ENCODE peak calls at places on chromosomes 13 and 19, in eight cellular contexts. One of them, this sample, is unnamed.

GRCh38 chr19:43028866-43029265 is 2.6 kb upstream of the PSG11 start:
- DNase-seq in natural killer cell: no peak
- DNase-seq in lung: no peak
- DNase-seq in mammary epithelial cell: no peak
- DNase-seq in left lung: no peak
- DNase-seq in fibroblast of mammary gland: no peak
- DNase-seq in nephron progenitor cell: no peak
- DNase-seq in OCI-LY7: no peak
- DNase-seq in this sample: no peak

GRCh38 chr19:49553451-49554271 is 25.9 kb downstream of the RCN3 start:
- DNase-seq in natural killer cell: no peak
- DNase-seq in lung: no peak
- DNase-seq in mammary epithelial cell: peak; percentile 92
- DNase-seq in left lung: no peak
- DNase-seq in fibroblast of mammary gland: peak; percentile 86
- DNase-seq in nephron progenitor cell: no peak
- DNase-seq in OCI-LY7: no peak
- DNase-seq in this sample: no peak

GRCh38 chr13:24271611-24272451 is 37.5 kb upstream of the C1QTNF9 start:
- DNase-seq in natural killer cell: peak; percentile 52
- DNase-seq in lung: peak; percentile 69
- DNase-seq in mammary epithelial cell: peak; percentile 47
- DNase-seq in left lung: peak; percentile 80
- DNase-seq in fibroblast of mammary gland: peak; percentile 77
- DNase-seq in nephron progenitor cell: no peak
- DNase-seq in OCI-LY7: no peak
- DNase-seq in this sample: no peak

GRCh38 chr13:26996965-26997752 is 174.5 kb downstream of the USP12 start:
- DNase-seq in natural killer cell: no peak
- DNase-seq in lung: no peak
- DNase-seq in mammary epithelial cell: no peak
- DNase-seq in left lung: no peak
- DNase-seq in fibroblast of mammary gland: no peak
- DNase-seq in nephron progenitor cell: no peak
- DNase-seq in OCI-LY7: peak; percentile 75
- DNase-seq in this sample: peak; percentile 3

GRCh38 chr13:40194204-40194806 is 472.1 kb downstream of the FOXO1 start:
- DNase-seq in natural killer cell: no peak
- DNase-seq in lung: no peak
- DNase-seq in mammary epithelial cell: no peak
- DNase-seq in left lung: no peak
- DNase-seq in fibroblast of mammary gland: peak; percentile 48
- DNase-seq in nephron progenitor cell: no peak
- DNase-seq in OCI-LY7: no peak
- DNase-seq in this sample: no peak

GRCh38 chr13:23380534-23380933 is 53.0 kb downstream of the SACS start:
- DNase-seq in natural killer cell: no peak
- DNase-seq in lung: no peak
- DNase-seq in mammary epithelial cell: no peak
- DNase-seq in left lung: no peak
- DNase-seq in fibroblast of mammary gland: peak; percentile 82
- DNase-seq in nephron progenitor cell: no peak
- DNase-seq in OCI-LY7: no peak
- DNase-seq in this sample: no peak

GRCh38 chr13:39263033-39263432 is 224.8 kb downstream of the NHLRC3 start:
- DNase-seq in natural killer cell: no peak
- DNase-seq in lung: no peak
- DNase-seq in mammary epithelial cell: peak; percentile 37
- DNase-seq in left lung: no peak
- DNase-seq in fibroblast of mammary gland: peak; percentile 56
- DNase-seq in nephron progenitor cell: peak; percentile 27
- DNase-seq in OCI-LY7: peak; percentile 44
- DNase-seq in this sample: no peak

GRCh38 chr19:7295912-7296486 is 1.8 kb upstream of the INSR start:
- DNase-seq in natural killer cell: no peak
- DNase-seq in lung: no peak
- DNase-seq in mammary epithelial cell: no peak
- DNase-seq in left lung: no peak
- DNase-seq in fibroblast of mammary gland: no peak
- DNase-seq in nephron progenitor cell: no peak
- DNase-seq in OCI-LY7: no peak
- DNase-seq in this sample: no peak

GRCh38 chr13:101111894-101112293 is 304.4 kb downstream of the NALCN start:
- DNase-seq in natural killer cell: no peak
- DNase-seq in lung: no peak
- DNase-seq in mammary epithelial cell: no peak
- DNase-seq in left lung: no peak
- DNase-seq in fibroblast of mammary gland: no peak
- DNase-seq in nephron progenitor cell: no peak
- DNase-seq in OCI-LY7: no peak
- DNase-seq in this sample: no peak

GRCh38 chr13:43830481-43830873 is 43.7 kb upstream of the ENOX1 start:
- DNase-seq in natural killer cell: no peak
- DNase-seq in lung: no peak
- DNase-seq in mammary epithelial cell: peak; percentile 80
- DNase-seq in left lung: no peak
- DNase-seq in fibroblast of mammary gland: peak; percentile 95
- DNase-seq in nephron progenitor cell: no peak
- DNase-seq in OCI-LY7: no peak
- DNase-seq in this sample: no peak

GRCh38 chr13:51781246-51782022 is 22.5 kb downstream of the DHRS12 start:
- DNase-seq in natural killer cell: no peak
- DNase-seq in lung: no peak
- DNase-seq in mammary epithelial cell: peak; percentile 31
- DNase-seq in left lung: no peak
- DNase-seq in fibroblast of mammary gland: no peak
- DNase-seq in nephron progenitor cell: no peak
- DNase-seq in OCI-LY7: peak; percentile 51
- DNase-seq in this sample: no peak

GRCh38 chr13:26784704-26785639 is 24.4 kb upstream of the GPR12 start:
- DNase-seq in natural killer cell: no peak
- DNase-seq in lung: no peak
- DNase-seq in mammary epithelial cell: no peak
- DNase-seq in left lung: no peak
- DNase-seq in fibroblast of mammary gland: no peak
- DNase-seq in nephron progenitor cell: peak; percentile 13
- DNase-seq in OCI-LY7: peak; percentile 95
- DNase-seq in this sample: no peak

GRCh38 chr19:38583985-38584305 is 33.8 kb downstream of the MAP4K1 start:
- DNase-seq in natural killer cell: no peak
- DNase-seq in lung: no peak
- DNase-seq in mammary epithelial cell: no peak
- DNase-seq in left lung: no peak
- DNase-seq in fibroblast of mammary gland: no peak
- DNase-seq in nephron progenitor cell: no peak
- DNase-seq in OCI-LY7: no peak
- DNase-seq in this sample: no peak

GRCh38 chr13:41833851-41834250 is 127.1 kb downstream of the VWA8 start:
- DNase-seq in natural killer cell: no peak
- DNase-seq in lung: no peak
- DNase-seq in mammary epithelial cell: no peak
- DNase-seq in left lung: no peak
- DNase-seq in fibroblast of mammary gland: peak; percentile 58
- DNase-seq in nephron progenitor cell: no peak
- DNase-seq in OCI-LY7: no peak
- DNase-seq in this sample: no peak

GRCh38 chr13:51499841-51500240 is 47.0 kb upstream of the INTS6 start:
- DNase-seq in natural killer cell: no peak
- DNase-seq in lung: no peak
- DNase-seq in mammary epithelial cell: no peak
- DNase-seq in left lung: no peak
- DNase-seq in fibroblast of mammary gland: no peak
- DNase-seq in nephron progenitor cell: no peak
- DNase-seq in OCI-LY7: no peak
- DNase-seq in this sample: no peak

GRCh38 chr19:46471116-46471733 is at the start of gene PNMA8A:
- DNase-seq in natural killer cell: no peak
- DNase-seq in lung: peak; percentile 51
- DNase-seq in mammary epithelial cell: no peak
- DNase-seq in left lung: peak; percentile 58
- DNase-seq in fibroblast of mammary gland: peak; percentile 71
- DNase-seq in nephron progenitor cell: peak; percentile 94
- DNase-seq in OCI-LY7: no peak
- DNase-seq in this sample: no peak

GRCh38 chr19:55376381-55376933 is at the start of gene TMEM190:
- DNase-seq in natural killer cell: no peak
- DNase-seq in lung: no peak
- DNase-seq in mammary epithelial cell: peak; percentile 22
- DNase-seq in left lung: no peak
- DNase-seq in fibroblast of mammary gland: no peak
- DNase-seq in nephron progenitor cell: peak; percentile 41
- DNase-seq in OCI-LY7: no peak
- DNase-seq in this sample: no peak

GRCh38 chr13:25214371-25215252 is 42.5 kb upstream of the AMER2 start:
- DNase-seq in natural killer cell: no peak
- DNase-seq in lung: no peak
- DNase-seq in mammary epithelial cell: peak; percentile 16
- DNase-seq in left lung: no peak
- DNase-seq in fibroblast of mammary gland: peak; percentile 73
- DNase-seq in nephron progenitor cell: no peak
- DNase-seq in OCI-LY7: no peak
- DNase-seq in this sample: no peak

GRCh38 chr19:55370305-55370988 is at the start of gene IL11:
- DNase-seq in natural killer cell: no peak
- DNase-seq in lung: no peak
- DNase-seq in mammary epithelial cell: no peak
- DNase-seq in left lung: no peak
- DNase-seq in fibroblast of mammary gland: peak; percentile 51
- DNase-seq in nephron progenitor cell: no peak
- DNase-seq in OCI-LY7: no peak
- DNase-seq in this sample: no peak

GRCh38 chr19:54029930-54030490 is 33.7 kb downstream of the VSTM1 start:
- DNase-seq in natural killer cell: peak; percentile 43
- DNase-seq in lung: peak; percentile 38
- DNase-seq in mammary epithelial cell: peak; percentile 28
- DNase-seq in left lung: peak; percentile 45
- DNase-seq in fibroblast of mammary gland: peak; percentile 67
- DNase-seq in nephron progenitor cell: peak; percentile 76
- DNase-seq in OCI-LY7: peak; percentile 59
- DNase-seq in this sample: peak; percentile 60

GRCh38 chr19:54026656-54027055 is 35.2 kb downstream of the CACNG6 start:
- DNase-seq in natural killer cell: no peak
- DNase-seq in lung: no peak
- DNase-seq in mammary epithelial cell: peak; percentile 32
- DNase-seq in left lung: no peak
- DNase-seq in fibroblast of mammary gland: no peak
- DNase-seq in nephron progenitor cell: no peak
- DNase-seq in OCI-LY7: no peak
- DNase-seq in this sample: no peak

GRCh38 chr19:54035215-54036178 is 28.2 kb downstream of the VSTM1 start:
- DNase-seq in natural killer cell: no peak
- DNase-seq in lung: no peak
- DNase-seq in mammary epithelial cell: peak; percentile 59
- DNase-seq in left lung: no peak
- DNase-seq in fibroblast of mammary gland: peak; percentile 94
- DNase-seq in nephron progenitor cell: no peak
- DNase-seq in OCI-LY7: no peak
- DNase-seq in this sample: no peak

GRCh38 chr19:54030895-54031586 is 32.7 kb downstream of the VSTM1 start:
- DNase-seq in natural killer cell: no peak
- DNase-seq in lung: no peak
- DNase-seq in mammary epithelial cell: no peak
- DNase-seq in left lung: no peak
- DNase-seq in fibroblast of mammary gland: peak; percentile 47
- DNase-seq in nephron progenitor cell: no peak
- DNase-seq in OCI-LY7: peak; percentile 14
- DNase-seq in this sample: no peak
- TF ChIP-seq CTCF in natural killer cell: no peak
- TF ChIP-seq CTCF in lung: no peak
- TF ChIP-seq CTCF in mammary epithelial cell: no peak
- TF ChIP-seq CTCF in left lung: no peak
- TF ChIP-seq CTCF in fibroblast of mammary gland: peak; percentile 69
- TF ChIP-seq CTCF in nephron progenitor cell: peak; percentile 27
- TF ChIP-seq CTCF in OCI-LY7: peak; percentile 70
- TF ChIP-seq CTCF in this sample: peak; percentile 22

GRCh38 chr13:92251815-92252214 is 853.4 kb downstream of the GPC5 start:
- DNase-seq in natural killer cell: no peak
- DNase-seq in lung: no peak
- DNase-seq in mammary epithelial cell: no peak
- DNase-seq in left lung: no peak
- DNase-seq in fibroblast of mammary gland: no peak
- DNase-seq in nephron progenitor cell: no peak
- DNase-seq in OCI-LY7: no peak
- DNase-seq in this sample: no peak

GRCh38 chr13:92259523-92259922 is 861.1 kb downstream of the GPC5 start:
- DNase-seq in natural killer cell: no peak
- DNase-seq in lung: no peak
- DNase-seq in mammary epithelial cell: peak; percentile 0
- DNase-seq in left lung: no peak
- DNase-seq in fibroblast of mammary gland: no peak
- DNase-seq in nephron progenitor cell: no peak
- DNase-seq in OCI-LY7: no peak
- DNase-seq in this sample: no peak

GRCh38 chr13:92260363-92260762 is 861.9 kb downstream of the GPC5 start:
- DNase-seq in natural killer cell: no peak
- DNase-seq in lung: no peak
- DNase-seq in mammary epithelial cell: no peak
- DNase-seq in left lung: no peak
- DNase-seq in fibroblast of mammary gland: no peak
- DNase-seq in nephron progenitor cell: peak; percentile 6
- DNase-seq in OCI-LY7: peak; percentile 25
- DNase-seq in this sample: no peak

DNA sequence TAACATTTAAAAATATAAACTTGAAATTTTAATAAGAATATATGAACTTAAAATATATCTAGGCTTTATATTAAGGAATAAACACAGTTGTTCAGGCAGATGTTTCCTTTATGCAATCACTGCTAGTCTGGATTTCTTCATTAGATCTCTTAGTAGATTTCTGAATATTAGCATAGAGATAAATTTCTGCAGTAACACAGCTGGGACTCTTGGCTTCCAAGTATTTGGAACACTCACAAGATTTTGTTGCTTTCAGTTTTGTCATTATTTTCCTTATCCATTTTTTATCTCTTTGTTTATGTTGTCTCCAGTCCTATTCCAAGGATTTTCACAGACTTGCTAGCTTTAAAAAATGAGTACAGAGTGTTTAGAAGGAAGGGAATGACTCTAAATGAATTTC is 857.1 kb downstream of the GPC5 start:
- DNase-seq in natural killer cell: no peak
- DNase-seq in lung: no peak
- DNase-seq in mammary epithelial cell: no peak
- DNase-seq in left lung: no peak
- DNase-seq in fibroblast of mammary gland: no peak
- DNase-seq in nephron progenitor cell: no peak
- DNase-seq in OCI-LY7: no peak
- DNase-seq in this sample: no peak
- TF ChIP-seq CTCF in natural killer cell: no peak
- TF ChIP-seq CTCF in lung: no peak
- TF ChIP-seq CTCF in mammary epithelial cell: no peak
- TF ChIP-seq CTCF in left lung: no peak
- TF ChIP-seq CTCF in fibroblast of mammary gland: no peak
- TF ChIP-seq CTCF in nephron progenitor cell: no peak
- TF ChIP-seq CTCF in OCI-LY7: no peak
- TF ChIP-seq CTCF in this sample: no peak

GRCh38 chr13:28805193-28805819 is 14.8 kb upstream of the MTUS2 start:
- DNase-seq in natural killer cell: no peak
- DNase-seq in lung: no peak
- DNase-seq in mammary epithelial cell: no peak
- DNase-seq in left lung: no peak
- DNase-seq in fibroblast of mammary gland: peak; percentile 10
- DNase-seq in nephron progenitor cell: peak; percentile 62
- DNase-seq in OCI-LY7: peak; percentile 35
- DNase-seq in this sample: no peak
- TF ChIP-seq CTCF in natural killer cell: no peak
- TF ChIP-seq CTCF in lung: no peak
- TF ChIP-seq CTCF in mammary epithelial cell: peak; percentile 28
- TF ChIP-seq CTCF in left lung: peak; percentile 43
- TF ChIP-seq CTCF in fibroblast of mammary gland: peak; percentile 33
- TF ChIP-seq CTCF in nephron progenitor cell: peak; percentile 44
- TF ChIP-seq CTCF in OCI-LY7: peak; percentile 82
- TF ChIP-seq CTCF in this sample: peak; percentile 37

GRCh38 chr19:2579678-2580280 is 103.9 kb downstream of the GADD45B start:
- DNase-seq in natural killer cell: no peak
- DNase-seq in lung: no peak
- DNase-seq in mammary epithelial cell: no peak
- DNase-seq in left lung: peak; percentile 25
- DNase-seq in fibroblast of mammary gland: no peak
- DNase-seq in nephron progenitor cell: no peak
- DNase-seq in OCI-LY7: no peak
- DNase-seq in this sample: no peak
- TF ChIP-seq CTCF in natural killer cell: peak; percentile 34
- TF ChIP-seq CTCF in lung: no peak
- TF ChIP-seq CTCF in mammary epithelial cell: no peak
- TF ChIP-seq CTCF in left lung: no peak
- TF ChIP-seq CTCF in fibroblast of mammary gland: no peak
- TF ChIP-seq CTCF in nephron progenitor cell: no peak
- TF ChIP-seq CTCF in OCI-LY7: peak; percentile 10
- TF ChIP-seq CTCF in this sample: peak; percentile 70